ENCODE peak calls at places on chromosomes 4 and X, in five cellular contexts. G is H9, Y is ACHN, R is glutamatergic neuron, I is HS-5. U is an unnamed sample.

GRCh38 chrX:41561045-41561444 is 113.9 kb downstream of the NYX start:
- DNase-seq in G (no peak), Y (peak), R (no peak), I (peak), U (peak)

GRCh38 chr4:52869196-52869595 is 7.1 kb downstream of the RASL11B start:
- DNase-seq in G (no peak), Y (no peak), R (peak), I (no peak), U (no peak)

GRCh38 chrX:28787206-28787605 is 200.0 kb downstream of the IL1RAPL1 start:
- DNase-seq in G (no peak), Y (peak), R (no peak), I (peak), U (peak)

GRCh38 chrX:116873678-116874077 is 410.9 kb upstream of the CT83 start:
- DNase-seq in G (no peak), Y (no peak), R (no peak), I (no peak), U (peak)

GRCh38 chr4:29326004-29326403 is 1394.2 kb upstream of the PCDH7 start:
- DNase-seq in G (no peak), Y (no peak), R (no peak), I (no peak), U (no peak)

GRCh38 chrX:107450823-107451509 is 1.5 kb downstream of the FRMPD3 start:
- DNase-seq in G (peak), Y (peak), R (peak), I (no peak), U (peak)

GRCh38 chrX:7985568-7985967 is 58.4 kb upstream of the PNPLA4 start:
- DNase-seq in G (no peak), Y (no peak), R (no peak), I (peak), U (peak)

GRCh38 chrX:50718791-50719190 is 95.2 kb downstream of the SHROOM4 start:
- DNase-seq in G (no peak), Y (no peak), R (no peak), I (no peak), U (no peak)

GRCh38 chr4:113809313-113809712 is 47.8 kb upstream of the CAMK2D start:
- DNase-seq in G (no peak), Y (no peak), R (no peak), I (no peak), U (peak)

GRCh38 chrX:12245650-12246645 is 107.7 kb downstream of the FRMPD4 start:
- DNase-seq in G (no peak), Y (no peak), R (no peak), I (peak), U (peak)

GRCh38 chr4:183098080-183098722 is 856 bp upstream of the WWC2 start:
- DNase-seq in G (no peak), Y (peak), R (peak), I (no peak), U (peak)

GRCh38 chr4:67736262-67736661 is 17.9 kb downstream of the GNRHR start:
- DNase-seq in G (no peak), Y (no peak), R (no peak), I (no peak), U (no peak)

GRCh38 chr4:5638316-5638715 is 70.0 kb downstream of the EVC2 start:
- DNase-seq in G (no peak), Y (no peak), R (no peak), I (peak), U (peak)

GRCh38 chrX:11437642-11438379 is 144.6 kb downstream of the AMELX start:
- DNase-seq in G (no peak), Y (no peak), R (no peak), I (no peak), U (peak)

GRCh38 chr4:168787801-168788200 is 222.3 kb downstream of the CBR4 start:
- DNase-seq in G (no peak), Y (peak), R (no peak), I (no peak), U (no peak)

GRCh38 chr4:75643651-75644050 is 13.3 kb upstream of the CDKL2 start:
- DNase-seq in G (no peak), Y (no peak), R (no peak), I (no peak), U (no peak)

GRCh38 chr4:12586607-12587006 is 897.5 kb downstream of the RAB28 start:
- DNase-seq in G (no peak), Y (no peak), R (no peak), I (no peak), U (no peak)

GRCh38 chr4:23741586-23742240 is 148.1 kb downstream of the PPARGC1A start:
- DNase-seq in G (no peak), Y (no peak), R (no peak), I (no peak), U (no peak)

GRCh38 chr4:41069268-41069667 is 145.1 kb downstream of the APBB2 start:
- DNase-seq in G (no peak), Y (no peak), R (no peak), I (no peak), U (no peak)

GRCh38 chr4:151692443-151692782 is 68.4 kb downstream of the GATB start:
- DNase-seq in G (no peak), Y (no peak), R (no peak), I (no peak), U (no peak)

GRCh38 chr4:4396628-4397440 is 9.9 kb downstream of the NSG1 start:
- DNase-seq in G (peak), Y (no peak), R (no peak), I (no peak), U (no peak)

GRCh38 chr4:153535735-153536494 is 69.8 kb downstream of the TMEM131L start:
- DNase-seq in G (peak), Y (no peak), R (no peak), I (no peak), U (no peak)

GRCh38 chrX:67538383-67538782 is 5.4 kb upstream of the AR start:
- DNase-seq in G (no peak), Y (no peak), R (no peak), I (no peak), U (no peak)

GRCh38 chrX:103831342-103831802 is 685 bp downstream of the RAB9B start:
- DNase-seq in G (no peak), Y (no peak), R (no peak), I (no peak), U (no peak)

GRCh38 chrX:68937581-68937980 is 108.8 kb downstream of the EFNB1 start:
- DNase-seq in G (no peak), Y (no peak), R (no peak), I (no peak), U (no peak)

GRCh38 chr4:15719506-15719905 is 16.6 kb downstream of the BST1 start:
- DNase-seq in G (no peak), Y (no peak), R (no peak), I (no peak), U (no peak)

GRCh38 chr4:72418458-72418857 is 150.6 kb downstream of the ADAMTS3 start:
- DNase-seq in G (no peak), Y (peak), R (no peak), I (peak), U (peak)

GRCh38 chr4:83108101-83108861 is 6.2 kb downstream of the PLAC8 start:
- DNase-seq in G (no peak), Y (no peak), R (no peak), I (no peak), U (no peak)

GRCh38 chr4:7971881-7972500 is 32.3 kb upstream of the AFAP1 start:
- DNase-seq in G (no peak), Y (no peak), R (no peak), I (no peak), U (peak)

GRCh38 chr4:67452100-67452887 is 93.0 kb downstream of the CENPC start:
- DNase-seq in G (no peak), Y (no peak), R (no peak), I (no peak), U (peak)